ENCODE peak calls at places on chromosomes 7 and 10, in six cellular contexts. One of them, this sample, is unnamed.

GRCh38 chr7:48528689-48529088 is 357.4 kb downstream of the ABCA13 start:
- DNase-seq in IMR-90: no peak
- DNase-seq in mesendoderm: peak
- DNase-seq in H9: peak
- DNase-seq in mesenchymal stem cell: no peak
- DNase-seq in H1: no peak
- DNase-seq in this sample: no peak

GRCh38 chr10:113058175-113058961 is 108.3 kb downstream of the TCF7L2 start:
- DNase-seq in IMR-90: peak
- DNase-seq in mesendoderm: peak
- DNase-seq in H9: peak
- DNase-seq in mesenchymal stem cell: peak
- DNase-seq in H1: no peak
- DNase-seq in this sample: no peak

GRCh38 chr7:26197153-26198115 is 3.1 kb downstream of the HNRNPA2B1 start:
- DNase-seq in IMR-90: no peak
- DNase-seq in mesendoderm: no peak
- DNase-seq in H9: no peak
- DNase-seq in mesenchymal stem cell: no peak
- DNase-seq in H1: no peak
- DNase-seq in this sample: no peak

GRCh38 chr10:107899075-107899474 is 734.6 kb upstream of the SORCS1 start:
- DNase-seq in IMR-90: no peak
- DNase-seq in mesendoderm: peak
- DNase-seq in H9: peak
- DNase-seq in mesenchymal stem cell: no peak
- DNase-seq in H1: no peak
- DNase-seq in this sample: peak

GRCh38 chr10:102001435-102002068 is 54.4 kb downstream of the ARMH3 start:
- DNase-seq in IMR-90: no peak
- DNase-seq in mesendoderm: no peak
- DNase-seq in H9: no peak
- DNase-seq in mesenchymal stem cell: no peak
- DNase-seq in H1: no peak
- DNase-seq in this sample: peak

GRCh38 chr7:265192-265997 is 24.6 kb upstream of the FOXL3 start:
- DNase-seq in IMR-90: no peak
- DNase-seq in mesendoderm: no peak
- DNase-seq in H9: no peak
- DNase-seq in mesenchymal stem cell: no peak
- DNase-seq in H1: no peak
- DNase-seq in this sample: no peak

GRCh38 chr10:62238880-62239279 is 29.8 kb downstream of the RTKN2 start:
- DNase-seq in IMR-90: no peak
- DNase-seq in mesendoderm: no peak
- DNase-seq in H9: no peak
- DNase-seq in mesenchymal stem cell: no peak
- DNase-seq in H1: no peak
- DNase-seq in this sample: no peak

GRCh38 chr7:749121-749520 is 22.0 kb upstream of the PRKAR1B start:
- DNase-seq in IMR-90: no peak
- DNase-seq in mesendoderm: peak
- DNase-seq in H9: no peak
- DNase-seq in mesenchymal stem cell: no peak
- DNase-seq in H1: no peak
- DNase-seq in this sample: no peak

GRCh38 chr10:132417957-132418441 is 21.0 kb downstream of the PWWP2B start:
- DNase-seq in IMR-90: no peak
- DNase-seq in mesendoderm: peak
- DNase-seq in H9: no peak
- DNase-seq in mesenchymal stem cell: no peak
- DNase-seq in H1: no peak
- DNase-seq in this sample: peak

GRCh38 chr10:132710036-132710686 is 75.8 kb downstream of the NKX6-2 start:
- DNase-seq in IMR-90: no peak
- DNase-seq in mesendoderm: no peak
- DNase-seq in H9: no peak
- DNase-seq in mesenchymal stem cell: no peak
- DNase-seq in H1: no peak
- DNase-seq in this sample: no peak

GRCh38 chr7:158030566-158030965 is 557.1 kb downstream of the PTPRN2 start:
- DNase-seq in IMR-90: no peak
- DNase-seq in mesendoderm: no peak
- DNase-seq in H9: no peak
- DNase-seq in mesenchymal stem cell: no peak
- DNase-seq in H1: no peak
- DNase-seq in this sample: no peak

GRCh38 chr7:6437251-6437650 is 10.5 kb downstream of the DAGLB start:
- DNase-seq in IMR-90: no peak
- DNase-seq in mesendoderm: no peak
- DNase-seq in H9: no peak
- DNase-seq in mesenchymal stem cell: no peak
- DNase-seq in H1: no peak
- DNase-seq in this sample: peak

GRCh38 chr10:117264776-117265175 is 23.9 kb downstream of the SLC18A2 start:
- DNase-seq in IMR-90: no peak
- DNase-seq in mesendoderm: no peak
- DNase-seq in H9: no peak
- DNase-seq in mesenchymal stem cell: no peak
- DNase-seq in H1: no peak
- DNase-seq in this sample: no peak

GRCh38 chr10:71860243-71861029 is 9.4 kb upstream of the PSAP start:
- DNase-seq in IMR-90: peak
- DNase-seq in mesendoderm: peak
- DNase-seq in H9: peak
- DNase-seq in mesenchymal stem cell: peak
- DNase-seq in H1: peak
- DNase-seq in this sample: peak

GRCh38 chr7:66047426-66047825 is 28.2 kb upstream of the ASL start:
- DNase-seq in IMR-90: peak
- DNase-seq in mesendoderm: no peak
- DNase-seq in H9: no peak
- DNase-seq in mesenchymal stem cell: peak
- DNase-seq in H1: no peak
- DNase-seq in this sample: no peak

GRCh38 chr10:13882112-13882711 is 295.4 kb downstream of the PRPF18 start:
- DNase-seq in IMR-90: peak
- DNase-seq in mesendoderm: peak
- DNase-seq in H9: peak
- DNase-seq in mesenchymal stem cell: peak
- DNase-seq in H1: peak
- DNase-seq in this sample: peak

GRCh38 chr7:16348251-16348650 is 73.1 kb downstream of the CRPPA start:
- DNase-seq in IMR-90: no peak
- DNase-seq in mesendoderm: no peak
- DNase-seq in H9: no peak
- DNase-seq in mesenchymal stem cell: no peak
- DNase-seq in H1: no peak
- DNase-seq in this sample: no peak

GRCh38 chr10:130471486-130471885 is 335.3 kb downstream of the GLRX3 start:
- DNase-seq in IMR-90: no peak
- DNase-seq in mesendoderm: no peak
- DNase-seq in H9: no peak
- DNase-seq in mesenchymal stem cell: no peak
- DNase-seq in H1: no peak
- DNase-seq in this sample: no peak
- H2BK5ac ChIP-seq in IMR-90: no peak
- H2BK5ac ChIP-seq in mesendoderm: no peak
- H2BK5ac ChIP-seq in H9: no peak
- H2BK5ac ChIP-seq in mesenchymal stem cell: no peak
- H2BK5ac ChIP-seq in H1: no peak
- H2BK5ac ChIP-seq in this sample: no peak

GRCh38 chr10:3747248-3747960 is 37.6 kb downstream of the KLF6 start:
- DNase-seq in IMR-90: no peak
- DNase-seq in mesendoderm: no peak
- DNase-seq in H9: no peak
- DNase-seq in mesenchymal stem cell: no peak
- DNase-seq in H1: no peak
- DNase-seq in this sample: no peak
- H2BK5ac ChIP-seq in IMR-90: no peak
- H2BK5ac ChIP-seq in mesendoderm: no peak
- H2BK5ac ChIP-seq in H9: no peak
- H2BK5ac ChIP-seq in mesenchymal stem cell: no peak
- H2BK5ac ChIP-seq in H1: peak
- H2BK5ac ChIP-seq in this sample: no peak

GRCh38 chr10:19848226-19848950 is 32.2 kb downstream of the PLXDC2 start:
- DNase-seq in IMR-90: no peak
- DNase-seq in mesendoderm: no peak
- DNase-seq in H9: no peak
- DNase-seq in mesenchymal stem cell: no peak
- DNase-seq in H1: no peak
- DNase-seq in this sample: no peak
- H2BK5ac ChIP-seq in IMR-90: no peak
- H2BK5ac ChIP-seq in mesendoderm: no peak
- H2BK5ac ChIP-seq in H9: no peak
- H2BK5ac ChIP-seq in mesenchymal stem cell: no peak
- H2BK5ac ChIP-seq in H1: no peak
- H2BK5ac ChIP-seq in this sample: no peak

DNA sequence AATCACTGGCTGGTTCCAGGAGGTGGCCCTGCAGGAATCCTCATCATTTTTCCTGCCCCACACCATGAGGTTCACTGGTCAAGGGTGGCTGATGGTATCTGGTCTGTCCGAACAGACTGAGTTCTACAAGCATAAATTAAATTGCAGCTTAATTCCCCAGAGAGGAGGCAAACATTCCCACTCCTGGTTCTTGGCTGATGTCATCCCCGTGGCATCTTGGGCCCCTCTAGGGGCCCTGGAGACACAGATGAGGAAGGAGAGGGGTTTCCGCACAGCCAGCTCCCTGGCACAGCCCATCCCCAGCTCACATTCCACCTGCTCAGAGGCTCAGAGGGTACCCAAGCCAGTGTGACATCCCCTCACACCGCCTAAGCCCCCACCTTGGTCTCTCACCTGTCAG is 5.3 kb upstream of the KLRG2 start:
- DNase-seq in IMR-90: no peak
- DNase-seq in mesendoderm: peak
- DNase-seq in H9: no peak
- DNase-seq in mesenchymal stem cell: peak
- DNase-seq in H1: no peak
- DNase-seq in this sample: no peak
- H2BK5ac ChIP-seq in IMR-90: no peak
- H2BK5ac ChIP-seq in mesendoderm: no peak
- H2BK5ac ChIP-seq in H9: no peak
- H2BK5ac ChIP-seq in mesenchymal stem cell: no peak
- H2BK5ac ChIP-seq in H1: no peak
- H2BK5ac ChIP-seq in this sample: no peak

DNA sequence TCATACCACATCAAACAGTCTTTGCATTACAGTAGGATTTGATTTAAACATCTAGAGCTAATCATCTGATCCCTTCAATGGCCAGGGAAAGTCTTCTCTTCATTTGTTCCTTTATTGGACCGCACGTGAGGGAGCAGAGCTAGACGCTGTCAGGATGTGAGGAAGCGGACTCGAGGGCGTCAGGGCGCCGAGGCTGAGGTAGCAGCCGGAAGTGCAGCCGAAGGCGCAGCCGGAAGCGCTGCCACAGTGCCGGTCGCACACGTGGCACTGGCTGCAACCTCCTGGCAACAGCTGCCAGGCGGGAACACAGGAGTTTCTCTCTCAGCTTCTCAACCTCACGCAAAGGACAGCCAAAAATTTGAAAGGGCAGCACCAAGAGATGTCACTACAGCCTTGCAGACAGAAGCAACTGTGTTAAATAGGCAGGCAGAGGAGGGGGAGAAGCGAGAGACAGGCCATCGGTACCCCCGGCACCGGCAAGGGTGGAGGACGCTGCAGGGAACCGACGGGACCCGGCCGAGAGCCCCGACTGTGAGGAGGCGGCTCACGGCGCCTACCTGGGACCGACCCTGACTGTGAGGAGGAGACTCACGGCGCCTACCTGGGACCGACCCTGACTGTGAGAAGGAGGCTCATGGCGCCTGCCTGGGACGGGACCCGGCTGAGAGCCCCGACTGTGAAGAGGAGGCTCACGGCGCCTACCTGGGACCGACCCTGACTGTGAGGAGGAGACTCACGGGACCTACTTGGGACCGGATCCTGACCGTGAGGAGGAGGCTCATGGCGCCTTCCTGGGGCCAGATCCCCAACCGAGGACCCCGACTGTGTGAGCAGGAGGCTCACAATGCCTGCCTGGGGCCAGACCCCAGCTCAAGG is 32.3 kb downstream of the VIPR2 start:
- DNase-seq in IMR-90: no peak
- DNase-seq in mesendoderm: no peak
- DNase-seq in H9: no peak
- DNase-seq in mesenchymal stem cell: no peak
- DNase-seq in H1: no peak
- DNase-seq in this sample: no peak
- H2BK5ac ChIP-seq in IMR-90: no peak
- H2BK5ac ChIP-seq in mesendoderm: no peak
- H2BK5ac ChIP-seq in H9: no peak
- H2BK5ac ChIP-seq in mesenchymal stem cell: no peak
- H2BK5ac ChIP-seq in H1: no peak
- H2BK5ac ChIP-seq in this sample: peak

GRCh38 chr10:103800789-103801540 is 54.4 kb downstream of the SH3PXD2A start:
- DNase-seq in IMR-90: peak
- DNase-seq in mesendoderm: peak
- DNase-seq in H9: no peak
- DNase-seq in mesenchymal stem cell: peak
- DNase-seq in H1: no peak
- DNase-seq in this sample: peak
- H2BK5ac ChIP-seq in IMR-90: peak
- H2BK5ac ChIP-seq in mesendoderm: no peak
- H2BK5ac ChIP-seq in H9: no peak
- H2BK5ac ChIP-seq in mesenchymal stem cell: no peak
- H2BK5ac ChIP-seq in H1: peak
- H2BK5ac ChIP-seq in this sample: no peak

DNA sequence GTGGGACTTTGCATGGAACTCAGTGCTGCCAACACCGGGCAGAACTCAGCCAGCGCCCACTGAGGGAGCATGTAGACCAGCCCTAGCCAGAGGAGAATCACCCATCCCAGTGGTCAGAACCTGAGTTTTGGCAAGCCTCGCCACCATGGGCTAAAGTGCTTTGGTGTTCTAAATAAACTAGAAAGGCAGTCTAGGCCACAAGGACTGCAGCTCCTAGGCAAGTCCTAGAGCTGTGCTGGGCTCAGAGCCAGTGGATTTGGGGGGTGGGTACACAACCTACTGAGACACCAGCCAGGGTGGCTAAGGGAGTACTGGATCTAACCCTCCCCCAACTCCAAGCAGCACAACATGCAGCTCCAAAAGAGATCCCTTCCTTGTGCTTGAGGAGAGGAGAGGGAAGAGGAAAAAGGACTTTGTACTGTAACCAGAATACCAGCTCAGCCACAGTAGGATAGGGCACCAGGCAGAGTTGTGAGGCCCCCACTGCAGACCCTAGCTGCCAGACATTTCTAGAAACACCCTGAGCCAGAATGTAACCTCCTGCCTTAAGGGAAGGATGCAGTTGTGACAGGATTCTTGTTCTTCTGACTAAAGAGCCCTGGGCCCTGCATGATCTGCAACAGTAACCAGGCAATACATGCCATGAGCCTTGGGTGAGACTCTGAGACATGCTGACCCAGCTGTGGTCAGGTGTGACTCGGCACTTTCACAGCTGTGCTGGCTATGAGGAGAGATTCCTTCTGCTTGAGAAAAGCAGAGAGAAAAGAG is 24.4 kb downstream of the GSDME start:
- DNase-seq in IMR-90: peak
- DNase-seq in mesendoderm: peak
- DNase-seq in H9: no peak
- DNase-seq in mesenchymal stem cell: peak
- DNase-seq in H1: no peak
- DNase-seq in this sample: peak
- H2BK5ac ChIP-seq in IMR-90: peak
- H2BK5ac ChIP-seq in mesendoderm: no peak
- H2BK5ac ChIP-seq in H9: no peak
- H2BK5ac ChIP-seq in mesenchymal stem cell: no peak
- H2BK5ac ChIP-seq in H1: peak
- H2BK5ac ChIP-seq in this sample: peak

This sample was measured in trophoblast cell.